ENCODE peak calls at places on chromosomes 1 and 21, in four cellular contexts. B, C, X and Q are unnamed samples.

GRCh38 chr21:23578027-23578426 is 2029.3 kb downstream of the MRPL39 start:
- DNase-seq in B (no peak), C (no peak), X (peak), Q (no peak)

GRCh38 chr1:5961601-5962000 is 30.6 kb downstream of the NPHP4 start:
- DNase-seq in B (no peak), C (no peak), X (no peak), Q (no peak)

GRCh38 chr21:27693376-27693775 is 726.5 kb upstream of the ADAMTS5 start:
- DNase-seq in B (no peak), C (no peak), X (no peak), Q (peak)

GRCh38 chr1:44608141-44608540 is 66.1 kb downstream of the TMEM53 start:
- DNase-seq in B (no peak), C (no peak), X (no peak), Q (peak)

GRCh38 chr1:21117159-21117953 is 59.3 kb downstream of the EIF4G3 start:
- DNase-seq in B (no peak), C (no peak), X (no peak), Q (no peak)

GRCh38 chr1:115545791-115546733 is 95.7 kb upstream of the VANGL1 start:
- DNase-seq in B (no peak), C (no peak), X (no peak), Q (peak)

GRCh38 chr21:38273745-38274544 is 17.2 kb downstream of the KCNJ15 start:
- DNase-seq in B (no peak), C (no peak), X (no peak), Q (no peak)

GRCh38 chr21:36695671-36696389 is 3.1 kb upstream of the SIM2 start:
- DNase-seq in B (peak), C (no peak), X (no peak), Q (no peak)

GRCh38 chr1:178496410-178497135 is at the start of gene CLEC20A:
- DNase-seq in B (no peak), C (no peak), X (no peak), Q (no peak)

GRCh38 chr1:62906428-62906886 is 122.5 kb downstream of the ATG4C start:
- DNase-seq in B (no peak), C (no peak), X (no peak), Q (no peak)

GRCh38 chr1:52506349-52506748 is 46.5 kb downstream of the TUT4 start:
- DNase-seq in B (no peak), C (no peak), X (no peak), Q (no peak)

GRCh38 chr1:110593905-110594304 is 12.3 kb downstream of the KCNA2 start:
- DNase-seq in B (no peak), C (no peak), X (no peak), Q (no peak)

GRCh38 chr1:201481761-201482493 is 12.9 kb upstream of the PHLDA3 start:
- DNase-seq in B (peak), C (peak), X (peak), Q (peak)

GRCh38 chr21:30234643-30235042 is 18.7 kb upstream of the CLDN8 start:
- DNase-seq in B (no peak), C (no peak), X (no peak), Q (no peak)

GRCh38 chr1:41615981-41616380 is 131.5 kb upstream of the EDN2 start:
- DNase-seq in B (no peak), C (no peak), X (no peak), Q (no peak)

GRCh38 chr1:69743146-69743545 is 175.4 kb downstream of the LRRC7 start:
- DNase-seq in B (no peak), C (no peak), X (no peak), Q (no peak)

GRCh38 chr1:245754463-245754961 is 599.7 kb downstream of the KIF26B start:
- DNase-seq in B (no peak), C (no peak), X (no peak), Q (no peak)

GRCh38 chr1:201937624-201938212 is 8.6 kb downstream of the LMOD1 start:
- DNase-seq in B (no peak), C (no peak), X (no peak), Q (peak)

GRCh38 chr1:242651817-242652216 is 127.3 kb upstream of the PLD5 start:
- DNase-seq in B (peak), C (no peak), X (peak), Q (no peak)

GRCh38 chr1:222465211-222466041 is 82.5 kb downstream of the HHIPL2 start:
- DNase-seq in B (peak), C (peak), X (peak), Q (peak)

GRCh38 chr1:110475358-110476027 is 24.5 kb downstream of the PROK1 start:
- DNase-seq in B (no peak), C (no peak), X (no peak), Q (no peak)

GRCh38 chr1:70091811-70092210 is 113.6 kb downstream of the LRRC40 start:
- DNase-seq in B (no peak), C (no peak), X (no peak), Q (no peak)

GRCh38 chr1:62728963-62729362 is 40.8 kb upstream of the DOCK7 start:
- DNase-seq in B (no peak), C (no peak), X (no peak), Q (no peak)

GRCh38 chr1:22327411-22327810 is 124.2 kb upstream of the ZBTB40 start:
- DNase-seq in B (no peak), C (no peak), X (no peak), Q (no peak)